ENCODE peak calls at places on chromosomes 12 and 14, in six cellular contexts. Q, B, K, P, E and H are unnamed samples.

GRCh38 chr12:13896063-13896626 is 85.3 kb downstream of the GRIN2B start:
- DNase-seq in Q (no peak), B (no peak), K (no peak), P (no peak), E (no peak), H (no peak)

GRCh38 chr12:6853626-6854025 is 1.7 kb downstream of the USP5 start:
- DNase-seq in Q (no peak), B (no peak), K (no peak), P (no peak), E (no peak), H (no peak)

GRCh38 chr12:112097641-112098040 is 10.9 kb downstream of the NAA25 start:
- DNase-seq in Q (no peak), B (no peak), K (no peak), P (no peak), E (no peak), H (no peak)

GRCh38 chr12:1205512-1206060 is 214.6 kb downstream of the ERC1 start:
- DNase-seq in Q (no peak), B (peak; percentile 36), K (no peak), P (no peak), E (no peak), H (no peak)

GRCh38 chr12:54337280-54337842 is 12.4 kb downstream of the COPZ1 start:
- DNase-seq in Q (no peak), B (no peak), K (no peak), P (no peak), E (no peak), H (no peak)

GRCh38 chr12:7642876-7643309 is 22.8 kb downstream of the APOBEC1 start:
- DNase-seq in Q (no peak), B (peak; percentile 3), K (no peak), P (peak; percentile 57), E (peak; percentile 14), H (no peak)

GRCh38 chr12:55706840-55707671 is 648 bp downstream of the ITGA7 start:
- DNase-seq in Q (no peak), B (no peak), K (no peak), P (peak; percentile 89), E (no peak), H (no peak)

GRCh38 chr14:94612174-94612573 is at the start of gene SERPINA3:
- DNase-seq in Q (no peak), B (no peak), K (peak; percentile 59), P (no peak), E (no peak), H (no peak)

GRCh38 chr14:56487090-56487667 is 92.4 kb upstream of the TMEM260 start:
- DNase-seq in Q (no peak), B (peak; percentile 47), K (no peak), P (no peak), E (no peak), H (no peak)

GRCh38 chr12:131456301-131457027 is 254.4 kb upstream of the SFSWAP start:
- DNase-seq in Q (no peak), B (no peak), K (no peak), P (no peak), E (no peak), H (peak; percentile 75)

GRCh38 chr12:66647034-66647691 is 31.7 kb downstream of the GRIP1 start:
- DNase-seq in Q (no peak), B (no peak), K (no peak), P (no peak), E (no peak), H (no peak)

GRCh38 chr14:58298880-58299664 is 717 bp downstream of the ARID4A start:
- DNase-seq in Q (no peak), B (peak; percentile 18), K (peak; percentile 13), P (peak; percentile 78), E (peak; percentile 25), H (no peak)

GRCh38 chr12:115553622-115554021 is 723.9 kb downstream of the MED13L start:
- DNase-seq in Q (no peak), B (no peak), K (no peak), P (no peak), E (no peak), H (no peak)

GRCh38 chr12:100267603-100268281 is 765 bp downstream of the SCYL2 start:
- DNase-seq in Q (no peak), B (peak; percentile 51), K (no peak), P (peak; percentile 44), E (no peak), H (no peak)

GRCh38 chr14:88838015-88838414 is 13.6 kb downstream of the TTC8 start:
- DNase-seq in Q (no peak), B (no peak), K (no peak), P (no peak), E (no peak), H (no peak)

GRCh38 chr12:12645485-12645884 is 33.8 kb downstream of the CREBL2 start:
- DNase-seq in Q (no peak), B (peak; percentile 6), K (no peak), P (peak; percentile 40), E (no peak), H (no peak)

GRCh38 chr12:50087995-50088394 is 2.9 kb downstream of the SMARCD1 start:
- DNase-seq in Q (no peak), B (peak; percentile 87), K (no peak), P (no peak), E (no peak), H (no peak)

GRCh38 chr14:75448209-75448608 is 20.4 kb downstream of the JDP2 start:
- DNase-seq in Q (no peak), B (no peak), K (no peak), P (peak; percentile 55), E (no peak), H (no peak)

GRCh38 chr14:26132061-26132460 is 465.8 kb downstream of the NOVA1 start:
- DNase-seq in Q (no peak), B (peak; percentile 32), K (no peak), P (no peak), E (no peak), H (no peak)

GRCh38 chr14:26138764-26139445 is 458.9 kb downstream of the NOVA1 start:
- DNase-seq in Q (no peak), B (peak; percentile 83), K (no peak), P (no peak), E (no peak), H (no peak)

GRCh38 chr14:26137161-26137560 is 460.7 kb downstream of the NOVA1 start:
- DNase-seq in Q (no peak), B (no peak), K (no peak), P (no peak), E (no peak), H (no peak)
- TF ChIP-seq CTCF in Q (no peak), B (peak; percentile 38), K (no peak), P (no peak), E (peak; percentile 52), H (no peak)

GRCh38 chr12:65308601-65309071 is 30.2 kb downstream of the MSRB3 start:
- DNase-seq in Q (no peak), B (peak; percentile 93), K (no peak), P (no peak), E (no peak), H (no peak)

GRCh38 chr12:65311260-65311659 is 32.8 kb downstream of the MSRB3 start:
- DNase-seq in Q (no peak), B (no peak), K (no peak), P (no peak), E (no peak), H (no peak)

GRCh38 chr12:65308001-65308400 is 29.5 kb downstream of the MSRB3 start:
- DNase-seq in Q (no peak), B (peak; percentile 76), K (no peak), P (peak; percentile 21), E (no peak), H (no peak)

GRCh38 chr12:65318186-65318685 is 39.8 kb downstream of the MSRB3 start:
- DNase-seq in Q (no peak), B (no peak), K (no peak), P (no peak), E (no peak), H (no peak)

GRCh38 chr12:65313704-65314317 is 35.3 kb downstream of the MSRB3 start:
- DNase-seq in Q (no peak), B (peak; percentile 48), K (no peak), P (peak; percentile 37), E (no peak), H (no peak)
- TF ChIP-seq CTCF in Q (peak; percentile 29), B (peak; percentile 14), K (peak; percentile 20), P (no peak), E (peak; percentile 75), H (peak; percentile 68)

DNA sequence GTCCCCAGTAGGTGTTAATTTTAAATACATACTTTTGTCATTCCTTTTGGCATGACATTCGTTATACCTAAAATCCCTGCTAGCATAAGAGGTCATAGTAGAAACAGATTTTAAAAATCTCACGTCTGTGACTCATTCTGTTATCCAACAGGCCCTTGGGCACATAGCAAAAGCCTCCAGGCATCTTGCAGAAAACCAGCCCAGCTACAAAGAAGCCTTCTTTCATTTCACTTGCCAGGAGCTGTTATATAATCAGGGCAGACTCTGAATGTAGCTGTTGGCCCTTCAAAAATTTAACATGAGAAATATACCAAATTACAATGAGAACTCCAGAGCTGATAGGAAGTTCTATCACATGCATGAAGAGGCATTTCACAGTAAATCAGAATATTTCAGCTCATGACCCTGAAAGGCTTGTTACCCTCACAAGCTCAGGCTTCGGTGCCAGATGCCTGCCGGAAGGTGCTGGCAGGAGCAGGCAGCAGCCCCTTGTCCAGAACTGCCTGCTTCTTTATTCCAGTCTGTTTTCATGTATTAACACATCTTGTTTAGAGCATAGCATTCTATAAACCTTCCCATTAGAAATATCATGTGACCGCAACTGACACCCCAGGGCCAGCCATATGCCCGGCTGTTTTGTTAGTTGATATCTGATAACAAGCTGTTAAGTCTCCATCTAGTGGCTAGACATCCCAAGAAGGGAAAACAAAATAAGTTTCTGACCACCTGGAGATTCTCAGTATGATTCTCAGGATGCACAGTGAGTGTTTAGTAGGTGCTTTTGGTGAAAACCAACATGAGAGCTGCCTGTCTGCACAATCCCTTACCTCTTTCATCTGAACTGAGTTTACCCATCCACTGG is 17.8 kb downstream of the E2F7 start:
- DNase-seq in Q (no peak), B (no peak), K (no peak), P (no peak), E (no peak), H (no peak)
- TF ChIP-seq CTCF in Q (no peak), B (no peak), K (no peak), P (no peak), E (no peak), H (peak; percentile 27)

DNA sequence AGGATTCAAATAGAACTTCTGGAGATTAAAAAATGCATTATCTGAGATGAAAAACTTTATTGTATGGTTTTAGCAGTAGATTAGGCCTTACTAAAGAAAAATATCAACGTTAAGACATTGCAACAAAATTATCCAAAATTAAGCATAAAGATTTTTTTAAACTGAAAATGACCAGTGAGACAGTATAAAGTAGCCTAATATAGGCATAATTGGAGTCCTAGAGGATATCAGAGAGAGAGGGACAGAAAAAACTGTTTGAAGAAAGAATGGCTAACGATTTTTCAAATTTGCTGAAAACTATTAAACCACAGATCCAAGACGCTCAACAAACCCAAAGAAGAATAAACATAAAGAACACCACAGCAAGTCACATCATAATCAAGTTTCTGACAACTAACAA is 149.5 kb upstream of the LMNTD1 start:
- DNase-seq in Q (no peak), B (no peak), K (no peak), P (no peak), E (no peak), H (no peak)
- TF ChIP-seq CTCF in Q (no peak), B (no peak), K (no peak), P (no peak), E (no peak), H (no peak)

GRCh38 chr14:91387135-91387849 is 30.3 kb downstream of the CCDC88C start:
- DNase-seq in Q (no peak), B (no peak), K (no peak), P (no peak), E (no peak), H (no peak)
- TF ChIP-seq CTCF in Q (no peak), B (no peak), K (no peak), P (no peak), E (no peak), H (no peak)